ENCODE peak calls at places on chromosomes 4 and X, in six cellular contexts. R, P, H, N, K and E are unnamed samples.

GRCh38 chr4:78788005-78788889 is 12.1 kb downstream of the BMP2K start:
- DNase-seq in P (no peak), H (no peak), K (peak), N (no peak), R (no peak), E (no peak)

GRCh38 chrX:48676893-48677270 is 6.7 kb upstream of the WAS start:
- DNase-seq in N (no peak), K (no peak), R (no peak), P (peak), H (no peak), E (no peak)

GRCh38 chr4:47703008-47703407 is 134.9 kb downstream of the CORIN start:
- DNase-seq in H (no peak), N (no peak), P (peak), K (no peak), R (no peak), E (no peak)

GRCh38 chr4:6513678-6514077 is 41.3 kb upstream of the PPP2R2C start:
- DNase-seq in K (no peak), R (no peak), P (no peak), H (no peak), N (no peak), E (no peak)

GRCh38 chr4:6476893-6477292 is 4.5 kb upstream of the PPP2R2C start:
- DNase-seq in P (peak), K (no peak), N (no peak), R (no peak), H (no peak), E (no peak)

GRCh38 chr4:98399915-98400314 is 138.7 kb downstream of the RAP1GDS1 start:
- DNase-seq in H (no peak), K (no peak), N (no peak), R (no peak), P (no peak), E (no peak)

GRCh38 chrX:9847071-9847470 is 60.8 kb downstream of the SHROOM2 start:
- DNase-seq in N (peak), K (peak), R (no peak), H (no peak), P (no peak), E (peak)

GRCh38 chr4:164779811-164780216 is 25.9 kb downstream of the SMIM31 start:
- DNase-seq in H (peak), P (peak), N (peak), R (peak), K (peak), E (peak)

GRCh38 chr4:71110499-71110898 is 117.0 kb downstream of the DCK start:
- DNase-seq in N (no peak), P (no peak), K (no peak), H (no peak), R (no peak), E (no peak)

GRCh38 chr4:35608205-35608604 is 636.1 kb downstream of the ARAP2 start:
- DNase-seq in H (no peak), K (no peak), P (no peak), R (no peak), N (no peak), E (no peak)

GRCh38 chr4:40856836-40857362 is 107.1 kb downstream of the NSUN7 start:
- DNase-seq in R (peak), H (peak), K (peak), P (peak), N (peak), E (peak)

GRCh38 chr4:1174941-1175634 is 2.7 kb upstream of the SPON2 start:
- DNase-seq in K (no peak), H (no peak), R (no peak), N (no peak), P (no peak), E (no peak)
- H4K91ac ChIP-seq in K (no peak), H (no peak), R (no peak), N (no peak), P (no peak), E (peak)

GRCh38 chrX:39477438-39478120 is 620.2 kb downstream of the BCOR start:
- DNase-seq in N (peak), P (peak), R (peak), H (no peak), K (no peak), E (peak)
- H4K8ac ChIP-seq in N (no peak), P (no peak), R (no peak), H (no peak), K (no peak), E (no peak)

GRCh38 chr4:10457255-10457801 is at the start of gene ZNF518B:
- DNase-seq in P (peak), K (peak), N (peak), R (no peak), H (peak), E (peak)
- H3K23ac ChIP-seq in P (no peak), K (peak), N (no peak), R (no peak), H (peak), E (peak)

GRCh38 chr4:1241936-1242505 is 6.9 kb downstream of the CTBP1 start:
- DNase-seq in N (no peak), P (no peak), R (no peak), K (no peak), H (no peak), E (no peak)
- H4K91ac ChIP-seq in N (no peak), P (no peak), R (no peak), K (no peak), H (no peak), E (peak)

DNA sequence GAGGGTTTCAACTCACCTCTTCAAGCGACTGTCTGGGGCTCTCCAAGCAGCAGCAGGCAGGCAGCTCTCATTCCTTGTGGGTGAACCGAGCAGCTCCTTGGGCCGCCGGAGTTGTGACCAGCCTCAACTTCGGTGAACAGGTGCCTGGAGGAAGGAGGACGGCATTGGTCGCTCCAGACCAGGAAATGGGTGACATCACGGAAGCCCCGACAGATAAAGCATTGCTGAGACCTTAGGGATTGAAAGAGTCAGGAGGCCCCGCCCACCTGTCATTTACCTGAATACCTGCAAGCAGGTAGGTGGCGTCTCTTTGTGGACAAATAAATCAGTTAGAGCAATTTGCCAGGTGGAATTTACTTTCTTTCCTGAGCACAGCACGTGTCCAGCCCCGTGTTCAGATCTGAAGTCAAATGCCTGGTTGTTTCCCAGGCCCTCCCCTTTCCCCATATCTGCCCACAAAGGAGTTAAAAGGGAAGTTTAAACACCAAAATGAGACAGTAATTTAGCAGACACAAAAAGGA is at the start of gene LNX1:
- DNase-seq in N (peak), R (peak), H (no peak), K (no peak), P (peak), E (no peak)
- H4K8ac ChIP-seq in N (peak), R (no peak), H (no peak), K (peak), P (no peak), E (peak)

GRCh38 chrX:123217728-123218127 is 33.6 kb downstream of the GRIA3 start:
- DNase-seq in R (no peak), N (no peak), K (no peak), P (no peak), H (no peak), E (no peak)
- H3K23ac ChIP-seq in R (no peak), N (no peak), K (no peak), P (no peak), H (no peak), E (no peak)

GRCh38 chrX:70079297-70079696 is 17.0 kb downstream of the OTUD6A start:
- DNase-seq in H (no peak), R (no peak), P (no peak), N (no peak), K (no peak), E (no peak)
- H4K91ac ChIP-seq in H (no peak), R (no peak), P (no peak), N (no peak), K (no peak), E (no peak)

GRCh38 chr4:154018659-154019058 is 229.8 kb upstream of the SFRP2 start:
- DNase-seq in R (peak), N (no peak), P (peak), H (peak), K (no peak), E (no peak)
- H4K8ac ChIP-seq in R (no peak), N (no peak), P (no peak), H (no peak), K (no peak), E (no peak)

GRCh38 chr4:82898322-82899243 is 2.0 kb upstream of the THAP9 start:
- DNase-seq in R (no peak), H (no peak), K (peak), N (peak), P (no peak), E (peak)
- H3K23ac ChIP-seq in R (no peak), H (no peak), K (peak), N (no peak), P (no peak), E (no peak)

GRCh38 chr4:155474758-155475157 is 98.0 kb upstream of the MAP9 start:
- DNase-seq in K (no peak), P (no peak), N (no peak), H (no peak), R (no peak), E (no peak)
- H4K91ac ChIP-seq in K (no peak), P (no peak), N (no peak), H (no peak), R (no peak), E (no peak)